ENCODE peak calls at places on chromosomes 4 and X, in four cellular contexts. One of them, this sample, is unnamed.
A peak's percentile ranks its signal among the peaks of the same experiment; 100 is the strongest.

GRCh38 chr4:122003335-122003734 is 51.5 kb upstream of the TRPC3 start:
- DNase-seq in hepatocyte: peak; percentile 59
- DNase-seq in OCI-LY7: peak; percentile 59
- DNase-seq in tibial artery: no peak
- DNase-seq in this sample: no peak

GRCh38 chr4:37441231-37442061 is 196.9 kb downstream of the NWD2 start:
- DNase-seq in OCI-LY7: no peak
- DNase-seq in hepatocyte: peak; percentile 84
- DNase-seq in tibial artery: no peak
- DNase-seq in this sample: no peak

GRCh38 chr4:14269824-14270223 is 642.3 kb upstream of the BOD1L1 start:
- DNase-seq in hepatocyte: no peak
- DNase-seq in OCI-LY7: no peak
- DNase-seq in tibial artery: peak; percentile 46
- DNase-seq in this sample: no peak

GRCh38 chr4:165799384-165799815 is 73.6 kb upstream of the TLL1 start:
- DNase-seq in OCI-LY7: no peak
- DNase-seq in tibial artery: no peak
- DNase-seq in hepatocyte: no peak
- DNase-seq in this sample: no peak

GRCh38 chr4:181437895-181438294 is 805.3 kb upstream of the TENM3 start:
- DNase-seq in hepatocyte: no peak
- DNase-seq in tibial artery: no peak
- DNase-seq in OCI-LY7: no peak
- DNase-seq in this sample: no peak

GRCh38 chr4:41587286-41587685 is 49.3 kb downstream of the LIMCH1 start:
- DNase-seq in hepatocyte: no peak
- DNase-seq in tibial artery: no peak
- DNase-seq in OCI-LY7: no peak
- DNase-seq in this sample: no peak

GRCh38 chrX:109384569-109385174 is 97.2 kb downstream of the GUCY2F start:
- DNase-seq in tibial artery: no peak
- DNase-seq in OCI-LY7: peak; percentile 1
- DNase-seq in hepatocyte: peak; percentile 64
- DNase-seq in this sample: peak; percentile 35

GRCh38 chr4:104493071-104493831 is 1.4 kb downstream of the CXXC4 start:
- DNase-seq in OCI-LY7: no peak
- DNase-seq in hepatocyte: no peak
- DNase-seq in tibial artery: no peak
- DNase-seq in this sample: no peak

GRCh38 chr4:125323547-125324100 is 8.9 kb downstream of the FAT4 start:
- DNase-seq in OCI-LY7: no peak
- DNase-seq in hepatocyte: no peak
- DNase-seq in tibial artery: no peak
- DNase-seq in this sample: peak; percentile 87

GRCh38 chr4:58360354-58361133 is 1250.4 kb upstream of the IGFBP7 start:
- DNase-seq in hepatocyte: no peak
- DNase-seq in tibial artery: no peak
- DNase-seq in OCI-LY7: no peak
- DNase-seq in this sample: no peak

GRCh38 chrX:52923781-52924241 is 26.7 kb downstream of the FAM156B start:
- DNase-seq in tibial artery: no peak
- DNase-seq in hepatocyte: peak; percentile 39
- DNase-seq in OCI-LY7: peak; percentile 70
- DNase-seq in this sample: peak; percentile 56

GRCh38 chr4:42501624-42502401 is 104.5 kb downstream of the SHISA3 start:
- DNase-seq in OCI-LY7: no peak
- DNase-seq in tibial artery: no peak
- DNase-seq in hepatocyte: no peak
- DNase-seq in this sample: no peak

GRCh38 chrX:131607796-131608369 is 64.0 kb downstream of the OR13H1 start:
- DNase-seq in OCI-LY7: no peak
- DNase-seq in hepatocyte: no peak
- DNase-seq in tibial artery: no peak
- DNase-seq in this sample: peak; percentile 36

GRCh38 chr4:2863649-2864048 is 20.0 kb downstream of the ADD1 start:
- DNase-seq in OCI-LY7: no peak
- DNase-seq in tibial artery: no peak
- DNase-seq in hepatocyte: no peak
- DNase-seq in this sample: no peak

GRCh38 chrX:4674028-4674782 is 960.8 kb upstream of the PRKX start:
- DNase-seq in tibial artery: no peak
- DNase-seq in OCI-LY7: no peak
- DNase-seq in hepatocyte: no peak
- DNase-seq in this sample: no peak

GRCh38 chrX:142804085-142804484 is 221.6 kb upstream of the SPANXN4 start:
- DNase-seq in OCI-LY7: no peak
- DNase-seq in hepatocyte: no peak
- DNase-seq in tibial artery: no peak
- DNase-seq in this sample: no peak

GRCh38 chrX:9195199-9195880 is 161.4 kb upstream of the FAM9B start:
- DNase-seq in hepatocyte: peak; percentile 11
- DNase-seq in OCI-LY7: no peak
- DNase-seq in tibial artery: no peak
- DNase-seq in this sample: no peak

GRCh38 chr4:13325744-13326143 is 158.4 kb downstream of the RAB28 start:
- DNase-seq in tibial artery: no peak
- DNase-seq in hepatocyte: no peak
- DNase-seq in OCI-LY7: no peak
- DNase-seq in this sample: no peak

GRCh38 chr4:2462992-2463762 is 5.7 kb upstream of the RNF4 start:
- DNase-seq in hepatocyte: no peak
- DNase-seq in tibial artery: no peak
- DNase-seq in OCI-LY7: no peak
- DNase-seq in this sample: no peak

GRCh38 chr4:172692701-172693100 is 475.9 kb upstream of the GALNT7 start:
- DNase-seq in tibial artery: no peak
- DNase-seq in hepatocyte: no peak
- DNase-seq in OCI-LY7: no peak
- DNase-seq in this sample: no peak

GRCh38 chrX:103437147-103437873 is 61.0 kb downstream of the BEX3 start:
- DNase-seq in tibial artery: no peak
- DNase-seq in hepatocyte: no peak
- DNase-seq in OCI-LY7: no peak
- DNase-seq in this sample: no peak

GRCh38 chrX:63186137-63186536 is 165.0 kb downstream of the SPIN4 start:
- DNase-seq in hepatocyte: no peak
- DNase-seq in tibial artery: no peak
- DNase-seq in OCI-LY7: no peak
- DNase-seq in this sample: no peak

GRCh38 chrX:120625366-120625765 is 4.5 kb downstream of the C1GALT1C1 start:
- DNase-seq in tibial artery: no peak
- DNase-seq in OCI-LY7: no peak
- DNase-seq in hepatocyte: no peak
- DNase-seq in this sample: peak; percentile 43

GRCh38 chrX:134664202-134664601 is 5.9 kb upstream of the PLAC1 start:
- DNase-seq in OCI-LY7: no peak
- DNase-seq in hepatocyte: no peak
- DNase-seq in tibial artery: no peak
- DNase-seq in this sample: no peak

GRCh38 chr4:187363453-187363852 is 632.1 kb upstream of the ZFP42 start:
- DNase-seq in hepatocyte: no peak
- DNase-seq in tibial artery: no peak
- DNase-seq in OCI-LY7: no peak
- DNase-seq in this sample: peak; percentile 14

GRCh38 chrX:18864390-18864920 is 119.5 kb downstream of the PHKA2 start:
- DNase-seq in tibial artery: no peak
- DNase-seq in OCI-LY7: no peak
- DNase-seq in hepatocyte: no peak
- DNase-seq in this sample: no peak

GRCh38 chr4:107824367-107825071 is at the start of gene SGMS2:
- DNase-seq in OCI-LY7: no peak
- DNase-seq in hepatocyte: peak; percentile 95
- DNase-seq in tibial artery: peak; percentile 91
- DNase-seq in this sample: peak; percentile 89

GRCh38 chr4:189835505-189835904 is 105.2 kb upstream of the FRG1 start:
- DNase-seq in hepatocyte: no peak
- DNase-seq in tibial artery: no peak
- DNase-seq in OCI-LY7: no peak
- DNase-seq in this sample: no peak

GRCh38 chr4:173609158-173609557 is 79.1 kb upstream of the HAND2 start:
- DNase-seq in OCI-LY7: no peak
- DNase-seq in hepatocyte: no peak
- DNase-seq in tibial artery: no peak
- DNase-seq in this sample: no peak

GRCh38 chr4:38583102-38583501 is 80.9 kb upstream of the KLF3 start:
- DNase-seq in hepatocyte: no peak
- DNase-seq in tibial artery: no peak
- DNase-seq in OCI-LY7: no peak
- DNase-seq in this sample: no peak

GRCh38 chr4:36734296-36734695 is 452.9 kb downstream of the DTHD1 start:
- DNase-seq in tibial artery: no peak
- DNase-seq in hepatocyte: no peak
- DNase-seq in OCI-LY7: no peak
- DNase-seq in this sample: no peak

GRCh38 chr4:124203613-124204284 is 508.8 kb downstream of the ANKRD50 start:
- DNase-seq in tibial artery: no peak
- DNase-seq in OCI-LY7: no peak
- DNase-seq in hepatocyte: no peak
- DNase-seq in this sample: peak; percentile 86

GRCh38 chr4:77172336-77172735 is 15.3 kb downstream of the CCNG2 start:
- DNase-seq in hepatocyte: no peak
- DNase-seq in OCI-LY7: no peak
- DNase-seq in tibial artery: no peak
- DNase-seq in this sample: peak; percentile 80

GRCh38 chrX:150697641-150698040 is 4.4 kb downstream of the MTMR1 start:
- DNase-seq in OCI-LY7: peak; percentile 24
- DNase-seq in hepatocyte: no peak
- DNase-seq in tibial artery: no peak
- DNase-seq in this sample: no peak

GRCh38 chr4:89929425-89930272 is 35.0 kb downstream of the MMRN1 start:
- DNase-seq in OCI-LY7: no peak
- DNase-seq in hepatocyte: no peak
- DNase-seq in tibial artery: no peak
- DNase-seq in this sample: peak; percentile 6

GRCh38 chr4:145776208-145776607 is 96.3 kb downstream of the C4orf51 start:
- DNase-seq in tibial artery: no peak
- DNase-seq in hepatocyte: no peak
- DNase-seq in OCI-LY7: no peak
- DNase-seq in this sample: no peak

GRCh38 chrX:120476714-120477113 is 7.6 kb upstream of the LAMP2 start:
- DNase-seq in hepatocyte: no peak
- DNase-seq in tibial artery: no peak
- DNase-seq in OCI-LY7: no peak
- DNase-seq in this sample: no peak

GRCh38 chrX:142036111-142036510 is 132.4 kb downstream of the MAGEC1 start:
- DNase-seq in hepatocyte: no peak
- DNase-seq in OCI-LY7: no peak
- DNase-seq in tibial artery: no peak
- DNase-seq in this sample: peak; percentile 51

GRCh38 chrX:17375631-17376380 is 806 bp downstream of the NHS start:
- DNase-seq in tibial artery: peak; percentile 20
- DNase-seq in hepatocyte: peak; percentile 46
- DNase-seq in OCI-LY7: no peak
- DNase-seq in this sample: peak; percentile 43

GRCh38 chrX:17372052-17372451 is 2.9 kb upstream of the NHS start:
- DNase-seq in tibial artery: no peak
- DNase-seq in hepatocyte: no peak
- DNase-seq in OCI-LY7: no peak
- DNase-seq in this sample: no peak

GRCh38 chrX:17374619-17375360 is at the start of gene NHS:
- DNase-seq in OCI-LY7: no peak
- DNase-seq in tibial artery: peak; percentile 63
- DNase-seq in hepatocyte: peak; percentile 83
- DNase-seq in this sample: peak; percentile 78

GRCh38 chrX:17375361-17375630 is 296 bp downstream of the NHS start:
- DNase-seq in OCI-LY7: no peak
- DNase-seq in tibial artery: peak; percentile 20
- DNase-seq in hepatocyte: no peak
- DNase-seq in this sample: no peak

GRCh38 chrX:17373337-17373736 is 1.7 kb upstream of the NHS start:
- DNase-seq in hepatocyte: no peak
- DNase-seq in tibial artery: no peak
- DNase-seq in OCI-LY7: no peak
- DNase-seq in this sample: no peak
- H3K27ac ChIP-seq in hepatocyte: no peak overlapping the region
- H3K27ac ChIP-seq in tibial artery: no peak overlapping the region
- H3K27ac ChIP-seq in OCI-LY7: no peak overlapping the region
- H3K27ac ChIP-seq in this sample: no peak overlapping the region

DNA sequence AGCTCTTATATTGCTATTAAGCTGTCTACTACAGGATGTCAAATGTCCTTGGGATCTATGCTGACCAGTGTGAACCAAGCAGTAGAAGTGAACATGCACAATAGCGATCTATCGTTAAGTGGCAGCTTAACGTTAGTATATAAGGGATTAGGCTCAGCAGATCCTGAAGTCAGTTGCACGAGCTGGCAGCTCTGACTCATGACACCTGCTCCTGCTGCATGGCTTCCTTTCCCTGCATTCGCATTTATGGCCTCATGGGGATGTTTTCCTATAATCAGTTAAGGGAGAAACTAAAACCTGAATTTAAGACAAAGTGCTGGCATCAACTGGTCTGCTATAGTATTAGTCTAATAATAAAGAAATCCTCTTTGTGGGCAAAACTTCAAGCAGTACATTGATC is 12.7 kb upstream of the MCUB start:
- DNase-seq in OCI-LY7: no peak
- DNase-seq in tibial artery: no peak
- DNase-seq in hepatocyte: no peak
- DNase-seq in this sample: no peak
- H3K4me3 ChIP-seq in OCI-LY7: no peak overlapping the region
- H3K4me3 ChIP-seq in tibial artery: no peak overlapping the region
- H3K4me3 ChIP-seq in hepatocyte: no peak overlapping the region
- H3K4me3 ChIP-seq in this sample: no peak overlapping the region

GRCh38 chrX:151818828-151819227 is 84.3 kb downstream of the CNGA2 start:
- DNase-seq in hepatocyte: no peak
- DNase-seq in OCI-LY7: no peak
- DNase-seq in tibial artery: no peak
- DNase-seq in this sample: no peak
- H3K9me3 ChIP-seq in hepatocyte: no peaks in the 10 kb centered on the region
- H3K9me3 ChIP-seq in OCI-LY7: no peaks in the 10 kb centered on the region
- H3K9me3 ChIP-seq in tibial artery: no peaks in the 10 kb centered on the region
- H3K9me3 ChIP-seq in this sample: no peaks in the 10 kb centered on the region

DNA sequence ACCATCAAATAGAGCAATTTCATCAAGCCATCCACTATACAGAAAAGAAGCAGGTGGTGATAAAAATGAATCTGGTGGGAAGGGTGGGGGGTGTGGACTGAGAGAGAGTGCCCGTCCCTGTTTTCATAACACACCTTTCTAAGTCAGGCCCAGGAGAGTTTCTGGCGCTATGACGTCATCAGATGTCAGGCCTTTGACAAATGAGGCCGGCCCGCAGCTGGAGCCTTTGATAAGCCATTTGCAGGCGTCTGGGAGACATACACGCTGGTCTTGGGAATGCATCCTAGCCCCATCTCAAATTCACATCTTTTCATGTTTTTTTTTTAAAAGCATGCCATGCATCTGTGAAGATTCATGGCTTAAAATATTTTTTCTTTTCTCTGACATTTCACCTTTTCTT is 404.5 kb downstream of the BCOR start:
- DNase-seq in hepatocyte: peak; percentile 62
- DNase-seq in tibial artery: no peak
- DNase-seq in OCI-LY7: no peak
- DNase-seq in this sample: no peak
- H3K27ac ChIP-seq in hepatocyte: no peak overlapping the region
- H3K27ac ChIP-seq in tibial artery: no peak overlapping the region
- H3K27ac ChIP-seq in OCI-LY7: no peak overlapping the region
- H3K27ac ChIP-seq in this sample: no peak overlapping the region

GRCh38 chr4:138186264-138186663 is 55.9 kb downstream of the SLC7A11 start:
- DNase-seq in OCI-LY7: no peak
- DNase-seq in tibial artery: no peak
- DNase-seq in hepatocyte: no peak
- DNase-seq in this sample: no peak
- H3K4me3 ChIP-seq in OCI-LY7: no peak overlapping the region
- H3K4me3 ChIP-seq in tibial artery: no peak overlapping the region
- H3K4me3 ChIP-seq in hepatocyte: no peak overlapping the region
- H3K4me3 ChIP-seq in this sample: no peak overlapping the region

This sample was measured in fibroblast of lung.